ENCODE peak calls at places on chromosome 5, in five cellular contexts. K is CD4-positive, alpha-beta memory T cell; O is mucosa of descending colon; X is PC-3; Y is lower lobe of right lung. P is an unnamed sample.

GRCh38 chr5:36374275-36374862 is 72.7 kb upstream of the RANBP3L start:
- DNase-seq in K (no peak), O (no peak), X (peak; percentile 52), Y (no peak), P (peak; percentile 43)

GRCh38 chr5:160903076-160903475 is 51.1 kb upstream of the ATP10B start:
- DNase-seq in K (no peak), O (no peak), X (no peak), Y (no peak), P (no peak)

GRCh38 chr5:677131-678101 is 15.7 kb downstream of the TPPP start:
- DNase-seq in K (no peak), O (no peak), X (no peak), Y (peak; percentile 45), P (no peak)

GRCh38 chr5:35198096-35198495 is 32.2 kb downstream of the PRLR start:
- DNase-seq in K (no peak), O (peak; percentile 76), X (peak; percentile 67), Y (peak; percentile 82), P (no peak)

GRCh38 chr5:135379052-135379654 is 19.9 kb downstream of the MACROH2A1 start:
- DNase-seq in K (no peak), O (no peak), X (no peak), Y (no peak), P (peak; percentile 73)

GRCh38 chr5:174355208-174355612 is 309.7 kb downstream of the NSG2 start:
- DNase-seq in K (no peak), O (no peak), X (peak; percentile 91), Y (no peak), P (peak; percentile 72)

GRCh38 chr5:125679522-125679921 is 743.7 kb upstream of the GRAMD2B start:
- DNase-seq in K (no peak), O (no peak), X (no peak), Y (no peak), P (peak; percentile 29)

GRCh38 chr5:98796197-98796972 is 22.9 kb downstream of the RGMB start:
- DNase-seq in K (peak; percentile 58), O (peak; percentile 86), X (peak; percentile 90), Y (no peak), P (peak; percentile 41)

GRCh38 chr5:83523926-83524325 is 52.4 kb downstream of the VCAN start:
- DNase-seq in K (no peak), O (no peak), X (no peak), Y (no peak), P (no peak)

GRCh38 chr5:107487056-107487461 is 183.7 kb downstream of the EFNA5 start:
- DNase-seq in K (no peak), O (no peak), X (no peak), Y (no peak), P (no peak)

GRCh38 chr5:176810687-176811501 is 535 bp downstream of the UNC5A start:
- DNase-seq in K (no peak), O (no peak), X (no peak), Y (no peak), P (peak; percentile 26)

GRCh38 chr5:142096382-142096781 is 12.2 kb upstream of the NDFIP1 start:
- DNase-seq in K (no peak), O (no peak), X (no peak), Y (no peak), P (no peak)

GRCh38 chr5:39783756-39784421 is 359.1 kb upstream of the DAB2 start:
- DNase-seq in K (no peak), O (no peak), X (no peak), Y (no peak), P (no peak)

GRCh38 chr5:89498699-89499098 is 615.7 kb upstream of the MEF2C start:
- DNase-seq in K (no peak), O (no peak), X (no peak), Y (no peak), P (no peak)

GRCh38 chr5:53063176-53063575 is 46.4 kb downstream of the MOCS2 start:
- DNase-seq in K (no peak), O (no peak), X (no peak), Y (no peak), P (no peak)

GRCh38 chr5:39547548-39548154 is 122.9 kb upstream of the DAB2 start:
- DNase-seq in K (peak; percentile 39), O (peak; percentile 84), X (peak; percentile 92), Y (no peak), P (peak; percentile 44)

GRCh38 chr5:148457183-148457620 is 73.4 kb downstream of the FBXO38 start:
- DNase-seq in K (peak; percentile 12), O (no peak), X (peak; percentile 51), Y (no peak), P (no peak)

GRCh38 chr5:152514827-152515397 is 109.8 kb upstream of the NMUR2 start:
- DNase-seq in K (no peak), O (no peak), X (peak; percentile 53), Y (no peak), P (peak; percentile 5)

GRCh38 chr5:122408592-122409219 is 96.7 kb downstream of the SNCAIP start:
- DNase-seq in K (no peak), O (no peak), X (no peak), Y (no peak), P (no peak)

GRCh38 chr5:107604990-107605389 is 65.7 kb downstream of the EFNA5 start:
- DNase-seq in K (no peak), O (no peak), X (no peak), Y (no peak), P (no peak)

GRCh38 chr5:141870871-141871270 is 7.3 kb downstream of the PCDH1 start:
- DNase-seq in K (no peak), O (peak; percentile 66), X (peak; percentile 60), Y (no peak), P (peak; percentile 90)

GRCh38 chr5:179765400-179765799 is 28.4 kb upstream of the LTC4S start:
- DNase-seq in K (no peak), O (no peak), X (peak; percentile 65), Y (no peak), P (peak; percentile 80)
- H3K4me1 ChIP-seq in K (peaks cover 30% of the 10 kb centered on the region), O (peaks cover 22% of the 10 kb centered on the region), X (peaks cover 35% of the 10 kb centered on the region), Y (peaks cover 69% of the 10 kb centered on the region), P (peaks cover 47% of the 10 kb centered on the region)

GRCh38 chr5:140219068-140219971 is 44.3 kb downstream of the CYSTM1 start:
- DNase-seq in K (no peak), O (peak; percentile 75), X (no peak), Y (no peak), P (peak; percentile 57)
- H3K4me1 ChIP-seq in K (no peaks in the 10 kb centered on the region), O (peaks cover 52% of the 10 kb centered on the region), X (peaks cover 46% of the 10 kb centered on the region), Y (peaks cover 72% of the 10 kb centered on the region), P (peaks cover 59% of the 10 kb centered on the region)

DNA sequence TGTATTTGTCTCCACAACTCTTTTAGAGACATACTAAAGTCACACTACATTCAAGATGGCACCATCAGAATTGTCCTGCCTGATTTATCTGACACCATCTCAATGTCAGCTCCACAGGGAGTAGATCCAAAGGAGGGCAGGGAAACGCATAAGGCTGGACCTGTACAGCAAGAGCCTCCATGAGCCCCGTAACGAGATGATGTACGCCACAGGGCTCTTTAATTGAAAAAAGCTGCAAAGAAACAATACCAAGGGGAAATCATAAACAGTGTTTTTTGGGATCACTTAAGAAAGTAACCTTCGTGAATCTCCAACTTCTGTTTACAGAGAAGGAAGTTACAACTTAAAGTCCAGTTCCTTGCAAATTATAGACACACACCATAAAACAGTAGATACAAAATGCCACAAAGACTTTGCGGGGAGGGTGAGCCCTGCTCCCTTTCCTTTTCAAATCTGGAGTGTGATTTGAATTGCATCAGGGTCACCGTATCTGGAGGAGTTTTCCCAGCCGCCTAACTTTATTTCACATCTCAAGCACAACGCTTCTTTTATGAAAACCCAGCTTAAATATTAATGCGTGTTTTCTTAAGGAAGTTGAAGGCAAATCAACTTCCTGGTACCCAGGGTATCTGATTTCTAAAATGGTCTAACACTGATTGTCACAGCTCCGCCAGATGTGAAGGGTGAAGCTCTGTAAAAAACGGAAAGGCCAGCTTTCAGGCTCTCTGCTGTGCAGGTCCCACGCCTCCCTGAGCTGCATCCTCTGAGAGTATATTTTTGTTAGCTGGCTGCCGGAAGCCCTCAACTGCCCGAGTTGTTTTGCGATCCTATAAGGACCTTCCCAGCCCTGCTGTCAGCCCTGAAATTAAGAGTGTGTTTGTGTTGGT is 88.9 kb downstream of the EBF1 start:
- DNase-seq in K (no peak), O (no peak), X (no peak), Y (no peak), P (no peak)
- H3K4me1 ChIP-seq in K (no peaks in the 10 kb centered on the region), O (peaks cover 3% of the 10 kb centered on the region), X (no peaks in the 10 kb centered on the region), Y (peaks cover 11% of the 10 kb centered on the region), P (no peaks in the 10 kb centered on the region)

DNA sequence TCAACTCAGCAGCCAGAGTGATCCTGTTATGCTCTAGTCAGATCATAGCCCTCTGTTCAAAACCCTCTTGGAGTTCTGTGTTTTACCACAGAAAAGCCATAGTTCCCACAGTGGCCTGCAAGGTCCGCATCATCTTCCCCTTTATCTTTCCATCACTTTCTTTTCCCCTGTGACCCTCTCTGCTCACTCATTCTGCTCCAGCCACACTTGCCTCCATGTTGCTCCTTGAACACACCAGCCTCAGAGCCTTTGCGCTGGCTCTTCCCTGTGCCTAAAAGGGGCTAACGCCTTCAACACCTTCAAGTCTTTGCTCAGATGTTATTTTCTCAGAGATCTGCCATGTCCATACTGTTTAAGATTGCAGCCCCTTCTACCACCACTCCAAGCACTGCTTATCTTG is 26.3 kb downstream of the CSF2 start:
- DNase-seq in K (no peak), O (no peak), X (no peak), Y (no peak), P (no peak)
- H3K4me1 ChIP-seq in K (peaks cover 82% of the 10 kb centered on the region), O (no peaks in the 10 kb centered on the region), X (peaks cover 57% of the 10 kb centered on the region), Y (peaks cover 29% of the 10 kb centered on the region), P (peaks cover 61% of the 10 kb centered on the region)

GRCh38 chr5:137945825-137946224 is 56.6 kb downstream of the PKD2L2 start:
- DNase-seq in K (no peak), O (no peak), X (no peak), Y (no peak), P (no peak)
- H3K4me1 ChIP-seq in K (no peaks in the 10 kb centered on the region), O (no peaks in the 10 kb centered on the region), X (no peaks in the 10 kb centered on the region), Y (no peaks in the 10 kb centered on the region), P (no peaks in the 10 kb centered on the region)

GRCh38 chr5:134077926-134078580 is 36.4 kb upstream of the TCF7 start:
- DNase-seq in K (no peak), O (no peak), X (no peak), Y (no peak), P (no peak)
- H3K4me1 ChIP-seq in K (peaks cover 59% of the 10 kb centered on the region), O (no peaks in the 10 kb centered on the region), X (no peaks in the 10 kb centered on the region), Y (no peaks in the 10 kb centered on the region), P (no peaks in the 10 kb centered on the region)